ENCODE peak calls at places on chromosomes 12 and 14, in six cellular contexts. D is H4; G is stimulated activated CD8-positive, alpha-beta memory T cell treated with anti-CD3 and anti-CD28 coated beads, Interleukin-4, amount 100 ng/mL, for 24 hours; F is NCI-H1694; H is amygdala; L is caudate nucleus. S is an unnamed sample.

GRCh38 chr12:57011438-57012424 is 4.6 kb downstream of the TAC3 start:
- DNase-seq in L (no peak), H (no peak), G (no peak), D (no peak), F (no peak), S (no peak)

GRCh38 chr12:127083028-127083949 is 1183.7 kb upstream of the TMEM132C start:
- DNase-seq in G (no peak), H (no peak), D (peak; percentile 92), L (no peak), F (peak; percentile 3), S (peak; percentile 73)

GRCh38 chr14:106564058-106564643 is 1037.8 kb downstream of the TMEM121 start:
- DNase-seq in F (no peak), L (no peak), G (peak; percentile 50), D (no peak), H (no peak), S (peak; percentile 23)

GRCh38 chr12:47190271-47190750 is 110.6 kb upstream of the AMIGO2 start:
- DNase-seq in D (no peak), F (no peak), G (no peak), H (no peak), L (no peak), S (peak; percentile 16)

GRCh38 chr14:100872241-100872640 is 31.3 kb downstream of the RTL1 start:
- DNase-seq in F (no peak), D (no peak), G (no peak), L (no peak), H (no peak), S (no peak)

GRCh38 chr12:48004039-48004940 is at the start of gene COL2A1:
- DNase-seq in L (no peak), D (no peak), F (no peak), H (no peak), G (no peak), S (no peak)

GRCh38 chr12:71737204-71737603 is 17.5 kb upstream of the RAB21 start:
- DNase-seq in G (no peak), D (no peak), L (no peak), F (no peak), H (no peak), S (no peak)

GRCh38 chr12:77645966-77646598 is 184.6 kb upstream of the NAV3 start:
- DNase-seq in H (no peak), G (no peak), F (no peak), D (no peak), L (no peak), S (no peak)

GRCh38 chr14:88792572-88793258 is at the start of gene EML5:
- DNase-seq in D (peak; percentile 30), G (peak; percentile 73), L (peak; percentile 84), H (peak; percentile 73), F (peak; percentile 58), S (no peak)

GRCh38 chr14:86761611-86762010 is 1231.4 kb downstream of the GALC start:
- DNase-seq in G (no peak), H (no peak), L (no peak), D (no peak), F (no peak), S (no peak)

GRCh38 chr12:132812631-132813305 is 15.9 kb downstream of the GOLGA3 start:
- DNase-seq in H (no peak), G (no peak), L (no peak), D (peak; percentile 93), F (no peak), S (no peak)

GRCh38 chr14:84087986-84088531 is 1441.9 kb upstream of the FLRT2 start:
- DNase-seq in F (no peak), L (no peak), H (no peak), G (no peak), D (no peak), S (no peak)

GRCh38 chr12:107402041-107403022 is 283.3 kb upstream of the PWP1 start:
- DNase-seq in G (peak; percentile 27), L (no peak), D (peak; percentile 70), H (no peak), F (peak; percentile 44), S (peak; percentile 29)

GRCh38 chr12:7042847-7043246 is 17.7 kb upstream of the C1S start:
- DNase-seq in H (no peak), D (peak; percentile 66), F (peak; percentile 32), G (no peak), L (no peak), S (no peak)

GRCh38 chr12:52260351-52261210 is 13.9 kb upstream of the KRT86 start:
- DNase-seq in D (peak; percentile 37), G (no peak), H (no peak), F (no peak), L (no peak), S (no peak)

GRCh38 chr12:109170335-109170734 is 53.9 kb downstream of the ACACB start:
- DNase-seq in L (no peak), F (no peak), D (no peak), H (no peak), G (no peak), S (no peak)

S was measured in COLO829.